ENCODE peak calls at places on chromosomes 7 and 10, in nine cellular contexts. H is bronchial epithelial cell, Q is GM12865, G is kidney epithelial cell, X is Panc1, N is neural crest cell, L is fibroblast of lung, P is A549, V is heart left ventricle. A is an unnamed sample.

GRCh38 chr10:115826391-115826790 is 446.6 kb downstream of the GFRA1 start:
- DNase-seq in X (no peak), Q (no peak), P (no peak), H (no peak), N (no peak), L (no peak), V (no peak), G (no peak), A (no peak)

GRCh38 chr10:103569877-103570276 is 76.4 kb downstream of the NEURL1 start:
- DNase-seq in L (no peak), V (no peak), H (no peak), G (no peak), Q (no peak), P (no peak), X (no peak), N (no peak), A (no peak)

GRCh38 chr7:150931199-150931869 is 46.8 kb downstream of the KCNH2 start:
- DNase-seq in Q (peak), X (no peak), H (no peak), N (no peak), V (no peak), P (no peak), L (no peak), G (no peak), A (no peak)

GRCh38 chr10:101780818-101781654 is 2.2 kb downstream of the NPM3 start:
- DNase-seq in H (peak), V (peak), L (peak), G (no peak), P (peak), N (peak), Q (peak), X (peak), A (no peak)

GRCh38 chr7:16353226-16353625 is 68.1 kb downstream of the CRPPA start:
- DNase-seq in V (no peak), X (no peak), Q (no peak), L (no peak), N (no peak), G (no peak), H (no peak), P (no peak), A (no peak)

GRCh38 chr10:10794776-10795175 is 222.9 kb upstream of the CELF2 start:
- DNase-seq in H (peak), N (no peak), V (no peak), P (no peak), G (no peak), Q (no peak), X (no peak), L (peak), A (no peak)

GRCh38 chr7:12770227-12770975 is 83.0 kb downstream of the ARL4A start:
- DNase-seq in Q (no peak), V (peak), P (peak), X (no peak), G (no peak), H (peak), L (peak), N (no peak), A (no peak)

GRCh38 chr10:96341219-96342182 is 17.3 kb downstream of the OPALIN start:
- DNase-seq in H (no peak), L (no peak), X (no peak), V (no peak), G (no peak), P (no peak), Q (peak), N (no peak), A (no peak)

GRCh38 chr7:116534790-116535189 is 10.0 kb downstream of the CAV1 start:
- DNase-seq in L (peak), V (no peak), H (no peak), Q (no peak), X (no peak), P (no peak), N (no peak), G (no peak), A (no peak)

GRCh38 chr7:107051376-107051775 is 6.9 kb downstream of the PRKAR2B start:
- DNase-seq in V (no peak), L (no peak), N (no peak), P (no peak), G (no peak), Q (no peak), H (no peak), X (no peak), A (no peak)

GRCh38 chr7:77349141-77349540 is 67.0 kb downstream of the GSAP start:
- DNase-seq in V (no peak), X (no peak), H (no peak), L (no peak), Q (no peak), P (no peak), N (no peak), G (peak), A (no peak)

GRCh38 chr10:43857206-43857952 is 208.7 kb upstream of the ZNF32 start:
- DNase-seq in V (no peak), H (no peak), G (no peak), L (peak), P (no peak), N (no peak), Q (no peak), X (no peak), A (peak)

GRCh38 chr7:127847641-127848040 is 183.6 kb downstream of the LRRC4 start:
- DNase-seq in P (no peak), V (peak), X (no peak), L (no peak), Q (no peak), H (no peak), N (no peak), G (no peak), A (no peak)

GRCh38 chr10:58152698-58153263 is 114.9 kb downstream of the IPMK start:
- DNase-seq in L (peak), N (peak), P (peak), V (peak), G (no peak), X (no peak), Q (peak), H (peak), A (no peak)

GRCh38 chr7:131111-132094 is 61.0 kb upstream of the FAM20C start:
- DNase-seq in X (no peak), V (peak), P (no peak), Q (no peak), G (no peak), L (peak), H (no peak), N (no peak), A (no peak)

GRCh38 chr7:116167177-116167576 is 43.2 kb upstream of the TES start:
- DNase-seq in P (no peak), X (no peak), G (no peak), Q (peak), N (no peak), L (no peak), H (no peak), V (no peak), A (no peak)

GRCh38 chr10:23337616-23338015 is 7.0 kb downstream of the C10orf67 start:
- DNase-seq in H (no peak), G (no peak), P (no peak), Q (no peak), N (no peak), L (no peak), V (no peak), X (no peak), A (no peak)

GRCh38 chr7:36032362-36032818 is 120.7 kb upstream of the EEPD1 start:
- DNase-seq in N (no peak), L (no peak), P (peak), H (peak), Q (no peak), X (no peak), G (no peak), V (no peak), A (no peak)

GRCh38 chr10:74078037-74078436 is 72.6 kb downstream of the AP3M1 start:
- DNase-seq in P (peak), Q (peak), H (no peak), N (no peak), G (no peak), L (peak), V (no peak), X (no peak), A (no peak)

GRCh38 chr10:34433241-34434076 is 381.6 kb downstream of the PARD3 start:
- DNase-seq in G (no peak), Q (no peak), N (no peak), P (no peak), X (no peak), L (peak), V (no peak), H (no peak), A (no peak)

GRCh38 chr7:23009303-23009702 is 4.6 kb downstream of the HYCC1 start:
- DNase-seq in P (no peak), H (no peak), L (no peak), V (no peak), Q (no peak), N (no peak), X (no peak), G (no peak), A (no peak)

DNA sequence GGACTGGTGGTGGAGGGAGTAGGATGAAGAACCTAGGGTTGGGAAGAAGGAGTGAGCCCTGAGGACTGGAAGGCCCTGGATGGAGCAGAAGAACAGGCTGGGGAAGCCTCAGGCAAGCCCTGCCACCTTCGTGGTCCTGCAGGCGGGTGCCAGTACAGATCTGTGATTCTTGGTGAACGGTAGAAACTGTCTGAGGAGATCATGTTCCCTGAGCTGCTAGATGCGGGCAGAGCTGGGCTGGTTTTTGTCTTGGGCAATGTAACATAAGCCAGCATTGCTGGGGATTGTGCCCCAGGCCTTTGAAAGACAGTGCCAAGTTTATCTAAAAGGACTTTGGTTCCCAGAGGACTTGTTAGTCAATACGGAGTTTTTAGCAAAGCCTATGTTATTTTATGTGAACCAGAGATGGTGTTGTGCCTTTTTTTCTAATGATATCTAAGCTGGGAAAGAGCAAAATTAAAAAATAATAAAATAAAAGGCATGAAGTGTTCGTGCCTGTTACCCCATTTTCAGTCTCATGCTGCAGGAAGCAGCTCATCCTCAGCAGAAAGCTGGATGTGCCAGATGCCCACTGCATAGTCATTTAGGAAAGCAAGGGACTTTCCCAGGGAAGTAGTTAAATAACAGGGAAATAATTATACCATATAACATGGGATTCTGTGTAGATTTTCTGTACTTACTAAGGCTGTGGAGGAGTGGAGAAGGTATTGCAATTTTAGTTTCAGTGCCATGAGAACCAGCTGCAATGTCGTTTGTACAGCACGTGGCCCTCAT is 24.4 kb upstream of the FIGNL1 start:
- DNase-seq in Q (no peak), V (no peak), H (no peak), N (no peak), G (no peak), L (no peak), X (no peak), P (no peak), A (no peak)
- TF ChIP-seq CTCF in Q (no peak), V (no peak), H (no peak), N (no peak), G (no peak), L (no peak), X (no peak), P (no peak), A (no peak)

DNA sequence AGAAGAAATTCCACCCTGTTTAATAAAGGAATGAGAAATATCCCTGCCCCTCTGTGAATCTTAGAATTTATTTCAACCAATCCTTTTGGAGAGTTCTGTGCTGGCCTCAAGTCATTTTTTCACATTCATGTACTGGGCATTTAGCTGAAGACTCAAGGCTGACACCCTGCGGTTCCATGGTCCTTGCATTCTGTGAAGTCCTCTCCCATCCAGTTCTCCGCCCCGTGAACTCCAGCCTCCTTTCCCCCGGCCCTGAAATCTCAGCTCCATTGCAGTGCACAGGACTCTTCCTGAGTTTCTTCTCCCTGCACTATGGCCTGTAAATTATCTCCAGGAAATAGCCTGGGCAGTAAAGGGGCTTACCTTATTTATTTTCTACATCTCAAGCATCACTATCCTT is 183.0 kb upstream of the KCND2 start:
- DNase-seq in G (no peak), V (no peak), H (peak), Q (peak), N (no peak), X (no peak), L (peak), P (peak), A (no peak)
- TF ChIP-seq CTCF in G (peak), V (no peak), H (peak), Q (peak), N (no peak), X (no peak), L (peak), P (no peak), A (no peak)

DNA sequence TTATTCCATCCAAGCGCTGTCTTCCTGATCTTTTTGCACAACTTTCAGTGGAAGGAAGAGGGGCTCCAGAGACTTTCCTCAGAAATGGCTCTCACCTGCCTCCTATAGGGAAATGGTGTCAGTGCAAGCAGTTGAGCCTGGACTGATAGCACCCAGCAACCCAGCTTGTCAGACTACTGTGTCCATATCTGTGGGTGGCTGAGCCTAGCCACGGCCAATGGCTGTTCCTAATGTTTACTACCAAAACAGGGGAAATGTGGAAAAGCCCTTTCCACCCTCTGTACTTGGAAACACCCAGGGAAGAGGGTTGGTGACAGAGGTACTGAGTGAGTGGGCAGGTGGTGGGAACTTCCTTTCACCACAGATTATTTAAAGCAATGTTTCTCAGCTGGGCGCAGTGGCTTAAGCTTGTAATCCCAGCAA is 4.3 kb upstream of the YKT6 start:
- DNase-seq in V (no peak), N (peak), G (no peak), H (peak), X (no peak), P (peak), L (peak), Q (peak), A (no peak)
- TF ChIP-seq CTCF in V (peak), N (peak), G (peak), H (peak), X (peak), P (peak), L (peak), Q (peak), A (peak)

GRCh38 chr7:72481934-72482333 is 69.8 kb upstream of the CALN1 start:
- DNase-seq in Q (no peak), P (no peak), V (no peak), G (no peak), X (no peak), N (no peak), H (no peak), L (no peak), A (no peak)

DNA sequence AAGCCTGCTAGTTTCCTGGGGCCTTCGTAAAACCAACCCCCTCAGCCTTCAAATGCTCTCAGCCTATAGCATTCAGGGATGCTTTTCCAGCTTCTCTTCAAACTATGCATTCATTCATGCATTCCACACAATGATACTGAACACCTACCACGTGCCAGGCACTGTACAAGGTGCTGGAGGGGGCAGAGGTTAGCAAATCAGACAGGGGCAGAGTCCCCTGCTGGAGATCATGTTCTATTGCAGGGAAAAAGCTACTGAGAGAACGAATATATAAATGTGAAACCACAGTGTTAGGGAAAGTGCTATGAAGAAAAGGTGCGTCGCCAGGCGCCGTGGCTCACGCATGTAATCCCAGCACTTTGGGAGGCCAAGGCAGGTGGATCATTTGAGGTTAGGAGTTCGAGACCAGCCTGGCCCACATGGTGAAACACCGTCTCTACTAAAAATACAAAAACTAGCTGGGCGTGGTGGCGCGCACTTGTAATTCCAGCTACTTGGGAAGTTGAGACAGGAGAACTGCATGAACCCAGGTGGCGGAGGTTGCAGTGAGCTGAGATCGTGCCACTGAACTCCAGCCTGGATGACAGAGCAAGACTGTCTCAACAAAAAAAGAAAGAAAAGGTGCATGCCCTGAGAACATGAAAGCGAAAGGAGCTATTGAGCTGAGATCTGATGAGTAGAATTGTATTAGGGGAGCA is 64.6 kb upstream of the CALN1 start:
- DNase-seq in H (no peak), N (no peak), L (no peak), V (no peak), G (no peak), P (no peak), X (no peak), Q (no peak), A (no peak)
- TF ChIP-seq CTCF in H (no peak), N (peak), L (no peak), V (no peak), G (no peak), P (no peak), X (no peak), Q (peak), A (no peak)

GRCh38 chr7:102464577-102465280 is at the start of the genes ALKBH4 and LRWD1:
- DNase-seq in V (peak), L (peak), G (peak), H (peak), Q (peak), X (no peak), P (peak), N (peak), A (peak)
- TF ChIP-seq CTCF in V (no peak), L (no peak), G (no peak), H (peak), Q (peak), X (no peak), P (no peak), N (peak), A (peak)

GRCh38 chr7:146116452-146117219 is at the start of gene CNTNAP2:
- DNase-seq in G (peak), X (no peak), H (no peak), Q (no peak), L (peak), P (no peak), V (no peak), N (peak), A (peak)
- TF ChIP-seq CTCF in G (no peak), X (no peak), H (no peak), Q (no peak), L (no peak), P (no peak), V (no peak), N (no peak), A (no peak)

DNA sequence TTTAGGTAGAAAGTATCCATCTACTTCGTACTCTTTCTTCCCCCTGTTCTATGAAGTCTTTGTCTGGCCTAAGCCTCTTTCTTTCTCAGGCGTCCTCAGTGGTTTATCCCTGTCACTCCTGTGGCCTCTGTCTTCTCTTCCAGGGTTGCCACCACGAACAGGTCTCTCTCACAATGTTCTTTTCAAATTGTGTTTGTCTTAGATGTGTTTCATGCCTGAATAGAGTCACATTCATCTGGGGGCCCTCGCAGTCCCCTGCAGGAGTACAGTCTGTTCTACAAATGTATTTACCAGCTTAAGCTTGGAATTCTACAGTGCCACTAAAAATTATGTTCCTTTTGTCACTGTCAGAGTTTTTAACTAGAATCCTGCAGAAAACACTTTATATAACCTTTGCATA is 680.4 kb upstream of the FOXK1 start:
- DNase-seq in L (no peak), H (no peak), X (no peak), V (no peak), P (no peak), G (no peak), N (no peak), Q (no peak), A (no peak)
- TF ChIP-seq CTCF in L (no peak), H (no peak), X (no peak), V (no peak), P (no peak), G (no peak), N (no peak), Q (no peak), A (no peak)

A was measured in type B pancreatic cell.